ENCODE peak calls at places on chromosome 17, in six cellular contexts. One of them, this sample, is unnamed.

GRCh38 chr17:16820161-16820877 is 130.3 kb downstream of the CCDC144A start:
- DNase-seq in CD8-positive, alpha-beta T cell: no peak
- DNase-seq in endodermal cell: peak
- DNase-seq in mammary epithelial cell: peak
- DNase-seq in left lung: peak
- DNase-seq in WERI-Rb-1: peak
- DNase-seq in this sample: no peak

GRCh38 chr17:41101586-41102259 is at the start of gene KRTAP4-16:
- DNase-seq in CD8-positive, alpha-beta T cell: no peak
- DNase-seq in endodermal cell: no peak
- DNase-seq in mammary epithelial cell: no peak
- DNase-seq in left lung: no peak
- DNase-seq in WERI-Rb-1: no peak
- DNase-seq in this sample: no peak

GRCh38 chr17:10063730-10064221 is 134.6 kb downstream of the GAS7 start:
- DNase-seq in CD8-positive, alpha-beta T cell: peak
- DNase-seq in endodermal cell: no peak
- DNase-seq in mammary epithelial cell: no peak
- DNase-seq in left lung: peak
- DNase-seq in WERI-Rb-1: no peak
- DNase-seq in this sample: no peak

GRCh38 chr17:12618557-12618956 is 47.1 kb upstream of the MYOCD start:
- DNase-seq in CD8-positive, alpha-beta T cell: no peak
- DNase-seq in endodermal cell: no peak
- DNase-seq in mammary epithelial cell: no peak
- DNase-seq in left lung: no peak
- DNase-seq in WERI-Rb-1: no peak
- DNase-seq in this sample: no peak

GRCh38 chr17:10871914-10872313 is 34.0 kb upstream of the PIRT start:
- DNase-seq in CD8-positive, alpha-beta T cell: no peak
- DNase-seq in endodermal cell: no peak
- DNase-seq in mammary epithelial cell: no peak
- DNase-seq in left lung: no peak
- DNase-seq in WERI-Rb-1: no peak
- DNase-seq in this sample: no peak

GRCh38 chr17:42315402-42316156 is 27.3 kb downstream of the STAT5A start:
- DNase-seq in CD8-positive, alpha-beta T cell: peak
- DNase-seq in endodermal cell: no peak
- DNase-seq in mammary epithelial cell: no peak
- DNase-seq in left lung: no peak
- DNase-seq in WERI-Rb-1: no peak
- DNase-seq in this sample: no peak

GRCh38 chr17:51046527-51047384 is 73.9 kb downstream of the SPAG9 start:
- DNase-seq in CD8-positive, alpha-beta T cell: no peak
- DNase-seq in endodermal cell: peak
- DNase-seq in mammary epithelial cell: peak
- DNase-seq in left lung: peak
- DNase-seq in WERI-Rb-1: peak
- DNase-seq in this sample: no peak

GRCh38 chr17:73757324-73757942 is 113.2 kb upstream of the SDK2 start:
- DNase-seq in CD8-positive, alpha-beta T cell: no peak
- DNase-seq in endodermal cell: no peak
- DNase-seq in mammary epithelial cell: no peak
- DNase-seq in left lung: no peak
- DNase-seq in WERI-Rb-1: peak
- DNase-seq in this sample: no peak

GRCh38 chr17:17001874-17002520 is 30.1 kb upstream of the TNFRSF13B start:
- DNase-seq in CD8-positive, alpha-beta T cell: peak
- DNase-seq in endodermal cell: peak
- DNase-seq in mammary epithelial cell: peak
- DNase-seq in left lung: peak
- DNase-seq in WERI-Rb-1: peak
- DNase-seq in this sample: peak

GRCh38 chr17:18938692-18939023 is 13.3 kb upstream of the SLC5A10 start:
- DNase-seq in CD8-positive, alpha-beta T cell: no peak
- DNase-seq in endodermal cell: no peak
- DNase-seq in mammary epithelial cell: no peak
- DNase-seq in left lung: no peak
- DNase-seq in WERI-Rb-1: no peak
- DNase-seq in this sample: no peak

GRCh38 chr17:10114931-10115535 is 83.4 kb downstream of the GAS7 start:
- DNase-seq in CD8-positive, alpha-beta T cell: peak
- DNase-seq in endodermal cell: peak
- DNase-seq in mammary epithelial cell: peak
- DNase-seq in left lung: peak
- DNase-seq in WERI-Rb-1: no peak
- DNase-seq in this sample: peak

GRCh38 chr17:15966879-15967248 is 21.9 kb downstream of the ADORA2B start:
- DNase-seq in CD8-positive, alpha-beta T cell: no peak
- DNase-seq in endodermal cell: peak
- DNase-seq in mammary epithelial cell: no peak
- DNase-seq in left lung: peak
- DNase-seq in WERI-Rb-1: no peak
- DNase-seq in this sample: no peak

GRCh38 chr17:60887607-60888028 is 210.0 kb downstream of the BCAS3 start:
- DNase-seq in CD8-positive, alpha-beta T cell: no peak
- DNase-seq in endodermal cell: no peak
- DNase-seq in mammary epithelial cell: no peak
- DNase-seq in left lung: no peak
- DNase-seq in WERI-Rb-1: no peak
- DNase-seq in this sample: no peak

GRCh38 chr17:82772026-82772425 is 20.2 kb downstream of the TBCD start:
- DNase-seq in CD8-positive, alpha-beta T cell: no peak
- DNase-seq in endodermal cell: no peak
- DNase-seq in mammary epithelial cell: peak
- DNase-seq in left lung: no peak
- DNase-seq in WERI-Rb-1: no peak
- DNase-seq in this sample: no peak

GRCh38 chr17:48054238-48055185 is 6.4 kb downstream of the NFE2L1 start:
- DNase-seq in CD8-positive, alpha-beta T cell: no peak
- DNase-seq in endodermal cell: peak
- DNase-seq in mammary epithelial cell: peak
- DNase-seq in left lung: peak
- DNase-seq in WERI-Rb-1: peak
- DNase-seq in this sample: no peak

GRCh38 chr17:80029235-80029974 is 6.3 kb downstream of the TBC1D16 start:
- DNase-seq in CD8-positive, alpha-beta T cell: no peak
- DNase-seq in endodermal cell: peak
- DNase-seq in mammary epithelial cell: peak
- DNase-seq in left lung: peak
- DNase-seq in WERI-Rb-1: no peak
- DNase-seq in this sample: no peak

GRCh38 chr17:38844261-38844757 is 9.2 kb downstream of the RPL23 start:
- DNase-seq in CD8-positive, alpha-beta T cell: no peak
- DNase-seq in endodermal cell: no peak
- DNase-seq in mammary epithelial cell: no peak
- DNase-seq in left lung: no peak
- DNase-seq in WERI-Rb-1: no peak
- DNase-seq in this sample: no peak

GRCh38 chr17:81371910-81372760 is 23.1 kb upstream of the BAHCC1 start:
- DNase-seq in CD8-positive, alpha-beta T cell: no peak
- DNase-seq in endodermal cell: peak
- DNase-seq in mammary epithelial cell: no peak
- DNase-seq in left lung: no peak
- DNase-seq in WERI-Rb-1: peak
- DNase-seq in this sample: no peak

GRCh38 chr17:62950067-62950466 is 16.0 kb upstream of the TANC2 start:
- DNase-seq in CD8-positive, alpha-beta T cell: no peak
- DNase-seq in endodermal cell: no peak
- DNase-seq in mammary epithelial cell: peak
- DNase-seq in left lung: peak
- DNase-seq in WERI-Rb-1: no peak
- DNase-seq in this sample: no peak

GRCh38 chr17:68399638-68400403 is 57.5 kb downstream of the WIPI1 start:
- DNase-seq in CD8-positive, alpha-beta T cell: no peak
- DNase-seq in endodermal cell: peak
- DNase-seq in mammary epithelial cell: peak
- DNase-seq in left lung: no peak
- DNase-seq in WERI-Rb-1: no peak
- DNase-seq in this sample: peak

GRCh38 chr17:40922239-40922638 is 15.2 kb downstream of the KRT23 start:
- DNase-seq in CD8-positive, alpha-beta T cell: no peak
- DNase-seq in endodermal cell: peak
- DNase-seq in mammary epithelial cell: peak
- DNase-seq in left lung: peak
- DNase-seq in WERI-Rb-1: no peak
- DNase-seq in this sample: no peak

GRCh38 chr17:50259484-50260324 is 14.6 kb upstream of the TMEM92 start:
- DNase-seq in CD8-positive, alpha-beta T cell: no peak
- DNase-seq in endodermal cell: peak
- DNase-seq in mammary epithelial cell: no peak
- DNase-seq in left lung: no peak
- DNase-seq in WERI-Rb-1: no peak
- DNase-seq in this sample: no peak

GRCh38 chr17:48556534-48557401 is 11.9 kb upstream of the HOXB2 start:
- DNase-seq in CD8-positive, alpha-beta T cell: no peak
- DNase-seq in endodermal cell: no peak
- DNase-seq in mammary epithelial cell: peak
- DNase-seq in left lung: no peak
- DNase-seq in WERI-Rb-1: no peak
- DNase-seq in this sample: no peak

GRCh38 chr17:61250335-61250890 is 149.2 kb upstream of the TBX2 start:
- DNase-seq in CD8-positive, alpha-beta T cell: no peak
- DNase-seq in endodermal cell: no peak
- DNase-seq in mammary epithelial cell: no peak
- DNase-seq in left lung: no peak
- DNase-seq in WERI-Rb-1: no peak
- DNase-seq in this sample: no peak

GRCh38 chr17:74759941-74760340 is 11.5 kb downstream of the NHERF1 start:
- DNase-seq in CD8-positive, alpha-beta T cell: peak
- DNase-seq in endodermal cell: peak
- DNase-seq in mammary epithelial cell: peak
- DNase-seq in left lung: no peak
- DNase-seq in WERI-Rb-1: peak
- DNase-seq in this sample: no peak

GRCh38 chr17:6109541-6109940 is 39.4 kb downstream of the WSCD1 start:
- DNase-seq in CD8-positive, alpha-beta T cell: no peak
- DNase-seq in endodermal cell: no peak
- DNase-seq in mammary epithelial cell: no peak
- DNase-seq in left lung: no peak
- DNase-seq in WERI-Rb-1: no peak
- DNase-seq in this sample: no peak

GRCh38 chr17:70050192-70050591 is 24.8 kb upstream of the KCNJ16 start:
- DNase-seq in CD8-positive, alpha-beta T cell: no peak
- DNase-seq in endodermal cell: no peak
- DNase-seq in mammary epithelial cell: no peak
- DNase-seq in left lung: no peak
- DNase-seq in WERI-Rb-1: no peak
- DNase-seq in this sample: no peak

GRCh38 chr17:40433551-40434384 is 9.5 kb upstream of the IGFBP4 start:
- DNase-seq in CD8-positive, alpha-beta T cell: no peak
- DNase-seq in endodermal cell: peak
- DNase-seq in mammary epithelial cell: no peak
- DNase-seq in left lung: peak
- DNase-seq in WERI-Rb-1: peak
- DNase-seq in this sample: no peak

DNA sequence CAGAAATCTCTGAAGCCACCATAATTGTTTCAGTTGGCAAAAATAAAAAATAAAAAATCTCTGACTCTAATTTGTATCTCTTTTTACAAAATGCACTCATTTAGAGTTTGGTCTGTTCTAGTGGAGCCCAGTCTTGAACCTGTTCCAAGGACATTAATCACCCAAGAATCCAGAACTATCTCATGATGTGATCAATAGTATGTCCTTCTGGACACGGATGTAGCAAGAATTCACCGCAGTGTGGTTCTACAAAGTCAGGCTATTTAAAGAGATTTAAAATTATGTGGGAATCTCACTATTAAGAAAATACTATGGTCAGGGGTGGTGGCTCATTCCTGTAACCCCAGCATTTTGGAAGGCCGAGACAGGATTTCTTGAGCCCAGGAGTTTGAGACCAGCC is 21.8 kb upstream of the ANKFN1 start:
- DNase-seq in CD8-positive, alpha-beta T cell: no peak
- DNase-seq in endodermal cell: no peak
- DNase-seq in mammary epithelial cell: no peak
- DNase-seq in left lung: no peak
- DNase-seq in WERI-Rb-1: no peak
- DNase-seq in this sample: no peak
- H3K27ac ChIP-seq in CD8-positive, alpha-beta T cell: no peak
- H3K27ac ChIP-seq in endodermal cell: no peak
- H3K27ac ChIP-seq in mammary epithelial cell: no peak
- H3K27ac ChIP-seq in left lung: no peak
- H3K27ac ChIP-seq in WERI-Rb-1: no peak
- H3K27ac ChIP-seq in this sample: no peak

DNA sequence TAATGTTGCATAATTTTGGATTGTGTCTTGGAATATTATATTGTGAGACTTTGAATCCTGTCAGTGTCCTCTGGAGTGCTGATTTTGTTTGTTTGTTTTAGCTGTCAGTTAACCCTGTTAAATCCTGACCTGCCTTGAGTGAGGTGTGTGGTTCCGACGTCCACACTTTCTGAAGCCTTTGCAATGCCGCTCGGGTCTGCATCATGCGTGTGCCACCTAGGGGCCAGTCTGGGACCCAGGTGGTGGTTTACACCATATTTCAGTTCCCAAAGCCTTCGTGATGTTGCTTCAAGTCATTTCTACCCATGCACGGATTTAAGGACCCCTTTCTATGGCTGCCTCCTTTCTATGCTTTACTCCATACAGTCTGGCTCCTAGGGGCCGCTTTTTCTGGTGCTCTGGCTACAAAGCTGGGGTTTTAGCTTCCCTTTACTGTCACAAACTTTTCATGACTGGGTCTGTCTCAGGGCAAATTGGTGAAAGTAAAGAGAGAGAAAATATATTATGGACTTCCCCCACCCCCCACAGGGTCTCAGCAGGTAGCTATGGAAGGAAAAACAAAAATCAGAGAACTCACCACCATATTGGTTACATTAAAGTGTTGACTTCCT is 11.4 kb upstream of the OR4D1 start:
- DNase-seq in CD8-positive, alpha-beta T cell: no peak
- DNase-seq in endodermal cell: peak
- DNase-seq in mammary epithelial cell: no peak
- DNase-seq in left lung: no peak
- DNase-seq in WERI-Rb-1: no peak
- DNase-seq in this sample: no peak
- TF ChIP-seq CTCF in CD8-positive, alpha-beta T cell: no peak
- TF ChIP-seq CTCF in endodermal cell: peak
- TF ChIP-seq CTCF in mammary epithelial cell: peak
- TF ChIP-seq CTCF in left lung: no peak
- TF ChIP-seq CTCF in WERI-Rb-1: peak
- TF ChIP-seq CTCF in this sample: no peak

GRCh38 chr17:57535652-57536018 is 209.5 kb downstream of the CCDC182 start:
- DNase-seq in CD8-positive, alpha-beta T cell: no peak
- DNase-seq in endodermal cell: no peak
- DNase-seq in mammary epithelial cell: no peak
- DNase-seq in left lung: no peak
- DNase-seq in WERI-Rb-1: peak
- DNase-seq in this sample: no peak
- H3K27ac ChIP-seq in CD8-positive, alpha-beta T cell: no peak
- H3K27ac ChIP-seq in endodermal cell: no peak
- H3K27ac ChIP-seq in mammary epithelial cell: no peak
- H3K27ac ChIP-seq in left lung: no peak
- H3K27ac ChIP-seq in WERI-Rb-1: peak
- H3K27ac ChIP-seq in this sample: no peak

DNA sequence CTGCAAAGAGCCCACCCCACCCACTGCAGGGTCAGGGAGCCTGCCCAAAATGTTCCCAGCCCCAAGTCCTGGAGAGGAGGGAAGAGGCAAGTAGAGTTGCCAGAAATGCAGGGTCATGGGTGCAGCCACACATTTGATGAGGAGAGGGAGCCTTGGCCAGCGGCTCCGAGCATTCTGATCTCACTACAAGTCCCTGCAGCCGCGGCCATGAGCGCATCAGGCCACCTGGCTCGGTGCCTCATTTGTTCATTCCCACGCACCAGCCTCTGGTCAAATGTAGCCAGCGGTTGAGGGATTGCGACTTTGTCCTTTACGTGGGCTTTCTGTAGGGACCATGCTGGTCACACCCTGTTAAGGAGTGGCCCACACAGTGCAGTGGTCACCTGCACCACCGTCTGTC is 48.7 kb downstream of the PGS1 start:
- DNase-seq in CD8-positive, alpha-beta T cell: no peak
- DNase-seq in endodermal cell: no peak
- DNase-seq in mammary epithelial cell: no peak
- DNase-seq in left lung: no peak
- DNase-seq in WERI-Rb-1: no peak
- DNase-seq in this sample: no peak
- TF ChIP-seq CTCF in CD8-positive, alpha-beta T cell: no peak
- TF ChIP-seq CTCF in endodermal cell: no peak
- TF ChIP-seq CTCF in mammary epithelial cell: no peak
- TF ChIP-seq CTCF in left lung: no peak
- TF ChIP-seq CTCF in WERI-Rb-1: no peak
- TF ChIP-seq CTCF in this sample: no peak